ENCODE peak calls at places on chromosomes 16 and 17, in six cellular contexts. B, Q, T, U, X and E are unnamed samples.

GRCh38 chr16:89052824-89053724 is 40.6 kb upstream of the ACSF3 start:
- DNase-seq in B (no peak), Q (no peak), T (no peak), U (peak; percentile 88), X (peak; percentile 9), E (peak; percentile 35)

GRCh38 chr17:64264891-64265290 is 1.8 kb upstream of the TEX2 start:
- DNase-seq in B (no peak), Q (no peak), T (no peak), U (no peak), X (no peak), E (no peak)

GRCh38 chr16:2085669-2086068 is 37.9 kb downstream of the TSC2 start:
- DNase-seq in B (no peak), Q (no peak), T (no peak), U (no peak), X (no peak), E (no peak)

GRCh38 chr17:30368896-30369720 is 9.6 kb upstream of the CPD start:
- DNase-seq in B (no peak), Q (no peak), T (no peak), U (no peak), X (no peak), E (peak; percentile 60)

GRCh38 chr17:46769531-46770438 is 48.7 kb downstream of the WNT3 start:
- DNase-seq in B (no peak), Q (no peak), T (peak; percentile 22), U (peak; percentile 24), X (peak; percentile 18), E (no peak)

GRCh38 chr17:16937431-16937830 is 34.5 kb downstream of the TNFRSF13B start:
- DNase-seq in B (no peak), Q (no peak), T (no peak), U (peak; percentile 23), X (no peak), E (no peak)

GRCh38 chr16:4285167-4285566 is 12.3 kb upstream of the TFAP4 start:
- DNase-seq in B (no peak), Q (no peak), T (no peak), U (no peak), X (no peak), E (no peak)

GRCh38 chr16:11560701-11561439 is 25.8 kb downstream of the LITAF start:
- DNase-seq in B (no peak), Q (peak; percentile 71), T (peak; percentile 58), U (no peak), X (peak; percentile 66), E (no peak)

GRCh38 chr17:4579678-4580077 is 4.7 kb upstream of the SMTNL2 start:
- DNase-seq in B (no peak), Q (no peak), T (no peak), U (no peak), X (no peak), E (no peak)

GRCh38 chr17:80385046-80385445 is 29.9 kb upstream of the ENDOV start:
- DNase-seq in B (no peak), Q (no peak), T (no peak), U (no peak), X (no peak), E (no peak)

GRCh38 chr16:87809150-87809902 is 43.5 kb upstream of the KLHDC4 start:
- DNase-seq in B (no peak), Q (no peak), T (peak; percentile 40), U (no peak), X (no peak), E (no peak)

GRCh38 chr17:38417210-38417951 is 10.9 kb upstream of the ARHGAP23 start:
- DNase-seq in B (no peak), Q (no peak), T (no peak), U (no peak), X (no peak), E (no peak)

GRCh38 chr16:17793354-17793753 is 322.6 kb upstream of the XYLT1 start:
- DNase-seq in B (no peak), Q (no peak), T (no peak), U (no peak), X (no peak), E (no peak)

GRCh38 chr17:27430882-27431491 is 25.3 kb upstream of the KSR1 start:
- DNase-seq in B (no peak), Q (no peak), T (no peak), U (peak; percentile 31), X (no peak), E (no peak)

GRCh38 chr17:76553163-76553908 is 13.5 kb downstream of the PRCD start:
- DNase-seq in B (no peak), Q (no peak), T (no peak), U (no peak), X (no peak), E (no peak)

GRCh38 chr17:4969551-4970231 is 2.1 kb upstream of the SPAG7 start:
- DNase-seq in B (no peak), Q (no peak), T (peak; percentile 75), U (no peak), X (peak; percentile 59), E (no peak)

GRCh38 chr17:48995871-48996695 is 1.1 kb upstream of the IGF2BP1 start:
- DNase-seq in B (no peak), Q (no peak), T (no peak), U (no peak), X (no peak), E (no peak)

GRCh38 chr16:54346046-54346445 is 59.5 kb upstream of the IRX3 start:
- DNase-seq in B (no peak), Q (no peak), T (no peak), U (no peak), X (no peak), E (no peak)

GRCh38 chr16:66359811-66360608 is 6.5 kb upstream of the CDH5 start:
- DNase-seq in B (no peak), Q (no peak), T (no peak), U (no peak), X (no peak), E (no peak)

GRCh38 chr17:2478446-2478845 is 33.2 kb downstream of the METTL16 start:
- DNase-seq in B (no peak), Q (no peak), T (no peak), U (no peak), X (no peak), E (no peak)